ENCODE peak calls at places on chromosome 20, in eight cellular contexts. T is stomach, L is suprapubic skin, F is HCT116, X is prostate gland, Y is K562, W is spleen, I is transverse colon. P is an unnamed sample.

GRCh38 chr20:4998160-4998651 is 3.1 kb downstream of the SLC23A2 start:
- DNase-seq in T (no peak), L (no peak), F (no peak), X (no peak), Y (no peak), W (peak), I (no peak), P (no peak)

GRCh38 chr20:4190792-4191519 is 175.6 kb upstream of the RNF24 start:
- DNase-seq in T (no peak), L (no peak), F (no peak), X (no peak), Y (no peak), W (peak), I (no peak), P (no peak)

GRCh38 chr20:9467995-9468394 is 46.4 kb upstream of the LAMP5 start:
- DNase-seq in T (no peak), L (no peak), F (no peak), X (no peak), Y (peak), W (no peak), I (no peak), P (no peak)

GRCh38 chr20:39897058-39897457 is 792.0 kb downstream of the MAFB start:
- DNase-seq in T (no peak), L (no peak), F (no peak), X (no peak), Y (no peak), W (no peak), I (no peak), P (no peak)

GRCh38 chr20:59253779-59254319 is 46.6 kb upstream of the EDN3 start:
- DNase-seq in T (no peak), L (no peak), F (no peak), X (no peak), Y (no peak), W (no peak), I (peak), P (no peak)

GRCh38 chr20:19909696-19910095 is 107.5 kb upstream of the NAA20 start:
- DNase-seq in T (peak), L (peak), F (no peak), X (no peak), Y (no peak), W (peak), I (peak), P (peak)

GRCh38 chr20:7736336-7736735 is 203.9 kb downstream of the HAO1 start:
- DNase-seq in T (no peak), L (no peak), F (no peak), X (no peak), Y (no peak), W (no peak), I (no peak), P (no peak)

GRCh38 chr20:924639-925038 is 8.5 kb upstream of the ANGPT4 start:
- DNase-seq in T (no peak), L (no peak), F (no peak), X (no peak), Y (no peak), W (no peak), I (no peak), P (no peak)

GRCh38 chr20:37257993-37258392 is 3.6 kb downstream of the GHRH start:
- DNase-seq in T (no peak), L (no peak), F (no peak), X (no peak), Y (no peak), W (no peak), I (no peak), P (no peak)

GRCh38 chr20:1033751-1034419 is 31.8 kb upstream of the RSPO4 start:
- DNase-seq in T (no peak), L (no peak), F (no peak), X (no peak), Y (peak), W (no peak), I (no peak), P (no peak)

GRCh38 chr20:2528671-2529070 is 7.7 kb upstream of the TMC2 start:
- DNase-seq in T (no peak), L (peak), F (no peak), X (no peak), Y (no peak), W (no peak), I (no peak), P (no peak)

GRCh38 chr20:2523919-2524434 is 12.4 kb upstream of the TMC2 start:
- DNase-seq in T (no peak), L (peak), F (no peak), X (no peak), Y (no peak), W (no peak), I (no peak), P (no peak)

GRCh38 chr20:2521369-2522305 is 12.9 kb upstream of the ZNF343 start:
- DNase-seq in T (peak), L (peak), F (peak), X (no peak), Y (peak), W (no peak), I (peak), P (peak)

GRCh38 chr20:2527762-2528161 is 8.6 kb upstream of the TMC2 start:
- DNase-seq in T (no peak), L (no peak), F (no peak), X (no peak), Y (no peak), W (no peak), I (no peak), P (no peak)

GRCh38 chr20:2524435-2525272 is 11.7 kb upstream of the TMC2 start:
- DNase-seq in T (peak), L (peak), F (peak), X (peak), Y (peak), W (peak), I (peak), P (peak)
- TF ChIP-seq POLR2A in T (no peak), L (peak), F (peak), X (peak), Y (peak), W (no peak), I (peak), P (peak)

DNA sequence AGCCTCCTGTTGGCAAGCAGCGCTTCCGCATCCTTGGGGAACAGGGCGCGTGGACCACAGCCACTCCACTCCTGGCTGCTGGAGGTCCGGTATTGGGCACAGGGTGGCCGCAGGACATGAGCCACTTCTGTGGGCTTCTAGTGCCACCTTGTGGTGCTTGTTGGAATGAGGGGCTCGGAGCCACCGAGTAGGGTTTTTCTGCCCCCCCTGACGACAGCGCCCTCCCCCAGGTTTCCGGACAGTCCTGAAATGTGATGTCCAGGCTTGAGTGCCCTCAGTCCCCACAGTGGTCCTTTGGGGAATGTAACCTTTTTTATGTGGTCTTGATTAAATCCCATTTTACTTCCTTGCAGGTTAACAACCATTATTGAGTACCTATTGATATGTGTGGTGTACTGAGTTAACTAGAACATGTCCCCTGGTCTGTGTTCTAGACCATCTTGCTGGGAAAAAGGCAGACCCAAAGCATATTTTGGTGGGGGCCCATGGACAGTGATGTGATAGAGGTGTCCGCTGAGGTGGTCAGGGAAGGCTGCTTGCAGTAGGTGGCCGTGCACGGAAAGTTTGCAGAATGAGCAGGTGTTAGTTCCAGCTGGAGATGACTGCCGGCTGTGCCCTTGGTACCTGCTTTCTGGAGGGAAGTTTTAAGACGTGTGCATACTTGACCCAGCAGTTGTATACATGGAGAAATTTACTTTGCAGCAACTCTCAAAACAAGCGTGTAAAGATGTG is 70.0 kb downstream of the PTPN1 start:
- DNase-seq in T (peak), L (no peak), F (peak), X (peak), Y (peak), W (peak), I (peak), P (peak)
- TF ChIP-seq POLR2AphosphoS5 in T (no peak), L (no peak), F (no peak), X (no peak), Y (no peak), W (peak), I (peak), P (no peak)

DNA sequence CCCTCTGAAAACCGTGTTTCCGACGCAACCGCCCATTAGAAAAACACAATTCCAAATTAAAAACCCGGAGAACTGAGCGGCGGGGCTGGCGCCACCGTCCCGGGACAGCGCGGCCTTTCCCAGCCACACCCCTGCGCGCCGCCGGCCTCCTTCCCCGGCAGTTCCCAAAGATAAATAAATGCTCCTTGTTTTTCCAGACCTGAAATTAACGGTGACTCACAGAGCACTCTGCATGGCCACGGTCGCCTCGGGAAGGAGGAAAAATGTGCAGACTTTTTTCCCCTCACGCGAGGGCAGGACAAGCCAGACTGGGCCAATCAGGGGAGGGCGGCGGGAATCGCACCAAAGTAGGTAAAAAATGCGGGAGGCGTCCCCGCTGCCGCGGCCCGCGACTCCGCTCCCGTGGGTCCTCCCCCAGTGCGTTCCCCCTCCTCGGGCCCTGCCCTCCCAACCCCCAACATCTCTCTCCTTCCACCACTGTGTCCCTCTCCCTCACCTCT is 853 bp upstream of the DSTN start:
- DNase-seq in T (peak), L (peak), F (peak), X (peak), Y (peak), W (peak), I (peak), P (peak)
- TF ChIP-seq POLR2A in T (no peak), L (peak), F (peak), X (peak), Y (no peak), W (no peak), I (peak), P (peak)

GRCh38 chr20:45358282-45359068 is 4.5 kb upstream of the SYS1 start:
- DNase-seq in T (peak), L (peak), F (no peak), X (peak), Y (peak), W (no peak), I (peak), P (peak)
- TF ChIP-seq POLR2AphosphoS5 in T (peak), L (peak), F (no peak), X (peak), Y (no peak), W (no peak), I (peak), P (peak)

GRCh38 chr20:57221916-57222630 is 44.4 kb downstream of the BMP7 start:
- DNase-seq in T (no peak), L (no peak), F (no peak), X (no peak), Y (no peak), W (no peak), I (no peak), P (no peak)

GRCh38 chr20:57223648-57224489 is 42.6 kb downstream of the BMP7 start:
- DNase-seq in T (no peak), L (no peak), F (no peak), X (no peak), Y (no peak), W (no peak), I (peak), P (no peak)

GRCh38 chr20:57220187-57221165 is 46.0 kb downstream of the BMP7 start:
- DNase-seq in T (no peak), L (no peak), F (no peak), X (no peak), Y (no peak), W (no peak), I (no peak), P (no peak)

GRCh38 chr20:57224641-57225138 is 41.8 kb downstream of the BMP7 start:
- DNase-seq in T (no peak), L (no peak), F (no peak), X (no peak), Y (no peak), W (no peak), I (no peak), P (no peak)

GRCh38 chr20:57222631-57222950 is 43.9 kb downstream of the BMP7 start:
- DNase-seq in T (no peak), L (no peak), F (no peak), X (no peak), Y (no peak), W (no peak), I (no peak), P (no peak)
- TF ChIP-seq POLR2A in T (no peak), L (no peak), F (no peak), X (no peak), Y (no peak), W (no peak), I (no peak), P (no peak)

DNA sequence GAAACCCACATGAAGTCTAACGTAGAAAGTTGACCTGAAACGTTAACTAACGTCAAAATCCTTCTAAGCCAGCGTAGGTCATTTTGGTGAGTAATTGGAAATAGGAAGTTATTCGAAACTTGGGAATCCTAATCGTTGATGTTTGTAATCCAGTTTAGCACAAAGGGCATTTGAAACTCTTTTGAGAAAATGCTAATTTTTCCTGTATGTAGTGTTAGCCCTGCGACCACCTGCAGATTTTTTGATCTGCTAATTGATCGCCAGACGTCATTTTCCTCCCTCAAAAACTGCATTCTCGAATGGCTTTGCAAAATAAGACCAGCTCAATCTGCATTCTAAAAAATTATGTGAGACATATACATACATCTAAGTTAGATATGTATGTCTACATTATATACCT is 2.7 kb downstream of the SALL4 start:
- DNase-seq in T (no peak), L (no peak), F (no peak), X (no peak), Y (no peak), W (no peak), I (no peak), P (no peak)
- TF ChIP-seq POLR2AphosphoS5 in T (no peak), L (no peak), F (no peak), X (no peak), Y (no peak), W (no peak), I (no peak), P (no peak)